ENCODE peak calls at places on chromosome 6, in seven cellular contexts. B is NCI-H1417, C is stromal cell of bone marrow, X is RPMI7951, A is non-pigmented ciliary epithelial cell, U is D721Med, Z is T-cell. T is an unnamed sample.

GRCh38 chr6:75488026-75488425 is 5.6 kb downstream of the FILIP1 start:
- DNase-seq in B (no peak), C (peak), X (no peak), A (no peak), U (no peak), Z (no peak), T (no peak)

GRCh38 chr6:169530762-169531143 is 171.1 kb downstream of the WDR27 start:
- DNase-seq in B (no peak), C (no peak), X (peak), A (no peak), U (no peak), Z (no peak), T (no peak)

GRCh38 chr6:21046276-21046675 is 512.0 kb downstream of the CDKAL1 start:
- DNase-seq in B (no peak), C (no peak), X (no peak), A (no peak), U (no peak), Z (no peak), T (no peak)

GRCh38 chr6:116012966-116013365 is 47.7 kb downstream of the FRK start:
- DNase-seq in B (no peak), C (no peak), X (no peak), A (no peak), U (no peak), Z (no peak), T (no peak)

GRCh38 chr6:156857573-156857972 is 80.4 kb downstream of the ARID1B start:
- DNase-seq in B (no peak), C (no peak), X (no peak), A (no peak), U (no peak), Z (no peak), T (peak)

GRCh38 chr6:22448311-22448711 is 121.1 kb upstream of the HDGFL1 start:
- DNase-seq in B (no peak), C (peak), X (no peak), A (peak), U (no peak), Z (no peak), T (peak)

GRCh38 chr6:34248198-34248726 is 544 bp downstream of the SMIM29 start:
- DNase-seq in B (no peak), C (no peak), X (peak), A (no peak), U (no peak), Z (no peak), T (no peak)

GRCh38 chr6:131602913-131603312 is 25.1 kb downstream of the MED23 start:
- DNase-seq in B (no peak), C (peak), X (peak), A (peak), U (no peak), Z (no peak), T (peak)

GRCh38 chr6:82179415-82179814 is 68.1 kb downstream of the IBTK start:
- DNase-seq in B (no peak), C (no peak), X (no peak), A (no peak), U (no peak), Z (no peak), T (no peak)

T was measured in HT1080.